ENCODE peak calls at places on chromosomes 11 and 22, in eight cellular contexts. F is hepatocyte; J is GM10248; O is right atrium auricular region; M is SW 1271; Z is effector CD8-positive, alpha-beta T cell; N is substantia nigra; K is activated CD4-positive, alpha-beta T cell treated with anti-CD3 and anti-CD28 coated beads for 4 hours. H is an unnamed sample.

GRCh38 chr11:67539588-67539987 is 16.3 kb upstream of the CABP2 start:
- DNase-seq in F (no peak), J (no peak), O (no peak), M (no peak), Z (no peak), N (no peak), K (no peak), H (no peak)

GRCh38 chr11:60971520-60971919 is at the start of gene CD6:
- DNase-seq in F (no peak), J (no peak), O (no peak), M (no peak), Z (peak), N (no peak), K (peak), H (peak)

GRCh38 chr11:29432719-29433325 is 584.0 kb downstream of the KCNA4 start:
- DNase-seq in F (peak), J (peak), O (no peak), M (no peak), Z (no peak), N (no peak), K (no peak), H (no peak)

GRCh38 chr11:23097906-23098305 is 237.6 kb upstream of the CCDC179 start:
- DNase-seq in F (no peak), J (no peak), O (no peak), M (no peak), Z (no peak), N (no peak), K (no peak), H (no peak)

GRCh38 chr11:46306296-46306853 is 28.9 kb downstream of the CREB3L1 start:
- DNase-seq in F (no peak), J (no peak), O (no peak), M (no peak), Z (no peak), N (no peak), K (no peak), H (no peak)

GRCh38 chr22:40027191-40028097 is 32.7 kb downstream of the FAM83F start:
- DNase-seq in F (no peak), J (no peak), O (no peak), M (no peak), Z (no peak), N (no peak), K (no peak), H (no peak)

GRCh38 chr11:4433852-4434251 is 15.2 kb upstream of the OR52K2 start:
- DNase-seq in F (no peak), J (no peak), O (no peak), M (no peak), Z (no peak), N (no peak), K (no peak), H (no peak)

GRCh38 chr11:75760243-75760642 is 8.3 kb upstream of the DGAT2 start:
- DNase-seq in F (no peak), J (no peak), O (no peak), M (no peak), Z (no peak), N (no peak), K (no peak), H (no peak)

GRCh38 chr11:7004482-7004881 is 15.7 kb downstream of the ZNF214 start:
- DNase-seq in F (no peak), J (no peak), O (no peak), M (no peak), Z (no peak), N (no peak), K (no peak), H (no peak)

GRCh38 chr22:36021649-36022048 is 7.0 kb downstream of the RBFOX2 start:
- DNase-seq in F (no peak), J (no peak), O (no peak), M (no peak), Z (no peak), N (no peak), K (no peak), H (no peak)